ENCODE peak calls at places on chromosomes 3 and 15, in six cellular contexts. One of them, this sample, is unnamed.

GRCh38 chr3:126343675-126344074 is 13.5 kb downstream of the KLF15 start:
- DNase-seq in uterus: peak; percentile 11
- DNase-seq in effector memory CD4-positive, alpha-beta T cell: no peak
- DNase-seq in right atrium auricular region: peak; percentile 53
- DNase-seq in IMR-90: no peak
- DNase-seq in aorta: no peak
- DNase-seq in this sample: no peak

GRCh38 chr3:197750863-197751737 is 1.4 kb downstream of the FYTTD1 start:
- DNase-seq in IMR-90: peak; percentile 43
- DNase-seq in aorta: peak; percentile 87
- DNase-seq in uterus: peak; percentile 69
- DNase-seq in effector memory CD4-positive, alpha-beta T cell: no peak
- DNase-seq in right atrium auricular region: peak; percentile 74
- DNase-seq in this sample: peak; percentile 65

GRCh38 chr15:68316061-68316804 is 38.7 kb downstream of the FEM1B start:
- DNase-seq in uterus: peak; percentile 43
- DNase-seq in IMR-90: no peak
- DNase-seq in effector memory CD4-positive, alpha-beta T cell: no peak
- DNase-seq in right atrium auricular region: no peak
- DNase-seq in aorta: peak; percentile 68
- DNase-seq in this sample: no peak

GRCh38 chr3:177050466-177051237 is 146.6 kb downstream of the TBL1XR1 start:
- DNase-seq in aorta: no peak
- DNase-seq in right atrium auricular region: no peak
- DNase-seq in IMR-90: peak; percentile 64
- DNase-seq in uterus: no peak
- DNase-seq in effector memory CD4-positive, alpha-beta T cell: no peak
- DNase-seq in this sample: no peak

GRCh38 chr15:42800731-42801474 is 64.0 kb upstream of the CDAN1 start:
- DNase-seq in IMR-90: no peak
- DNase-seq in aorta: no peak
- DNase-seq in effector memory CD4-positive, alpha-beta T cell: no peak
- DNase-seq in right atrium auricular region: no peak
- DNase-seq in uterus: no peak
- DNase-seq in this sample: no peak

GRCh38 chr3:67489816-67490215 is 164.6 kb downstream of the SUCLG2 start:
- DNase-seq in right atrium auricular region: no peak
- DNase-seq in uterus: no peak
- DNase-seq in aorta: no peak
- DNase-seq in effector memory CD4-positive, alpha-beta T cell: no peak
- DNase-seq in IMR-90: peak; percentile 48
- DNase-seq in this sample: no peak

GRCh38 chr15:41557673-41558399 is 1.2 kb upstream of the TYRO3 start:
- DNase-seq in IMR-90: peak; percentile 67
- DNase-seq in uterus: peak; percentile 60
- DNase-seq in aorta: peak; percentile 81
- DNase-seq in effector memory CD4-positive, alpha-beta T cell: peak; percentile 65
- DNase-seq in right atrium auricular region: no peak
- DNase-seq in this sample: peak; percentile 75

GRCh38 chr3:32817561-32818430 is at the start of gene TRIM71:
- DNase-seq in aorta: peak; percentile 69
- DNase-seq in effector memory CD4-positive, alpha-beta T cell: no peak
- DNase-seq in right atrium auricular region: no peak
- DNase-seq in uterus: no peak
- DNase-seq in IMR-90: no peak
- DNase-seq in this sample: no peak

GRCh38 chr15:62211348-62211747 is 46.3 kb upstream of the C2CD4B start:
- DNase-seq in IMR-90: no peak
- DNase-seq in right atrium auricular region: no peak
- DNase-seq in effector memory CD4-positive, alpha-beta T cell: no peak
- DNase-seq in aorta: no peak
- DNase-seq in uterus: no peak
- DNase-seq in this sample: no peak

GRCh38 chr3:59766165-59766872 is 716.5 kb upstream of the CFAP20DC start:
- DNase-seq in uterus: peak; percentile 61
- DNase-seq in effector memory CD4-positive, alpha-beta T cell: no peak
- DNase-seq in right atrium auricular region: no peak
- DNase-seq in IMR-90: peak; percentile 93
- DNase-seq in aorta: no peak
- DNase-seq in this sample: no peak

GRCh38 chr15:37019479-37020433 is 80.6 kb downstream of the MEIS2 start:
- DNase-seq in aorta: no peak
- DNase-seq in uterus: no peak
- DNase-seq in effector memory CD4-positive, alpha-beta T cell: no peak
- DNase-seq in right atrium auricular region: no peak
- DNase-seq in IMR-90: peak; percentile 79
- DNase-seq in this sample: no peak

GRCh38 chr3:54599741-54600140 is 328.1 kb downstream of the LRTM1 start:
- DNase-seq in right atrium auricular region: no peak
- DNase-seq in effector memory CD4-positive, alpha-beta T cell: no peak
- DNase-seq in uterus: no peak
- DNase-seq in aorta: no peak
- DNase-seq in IMR-90: no peak
- DNase-seq in this sample: no peak

GRCh38 chr3:134446800-134447199 is 39.0 kb downstream of the ANAPC13 start:
- DNase-seq in effector memory CD4-positive, alpha-beta T cell: no peak
- DNase-seq in right atrium auricular region: no peak
- DNase-seq in IMR-90: peak; percentile 68
- DNase-seq in aorta: no peak
- DNase-seq in uterus: no peak
- DNase-seq in this sample: no peak

GRCh38 chr3:184562146-184562861 is 719 bp downstream of the EPHB3 start:
- DNase-seq in right atrium auricular region: no peak
- DNase-seq in effector memory CD4-positive, alpha-beta T cell: no peak
- DNase-seq in aorta: no peak
- DNase-seq in IMR-90: no peak
- DNase-seq in uterus: no peak
- DNase-seq in this sample: no peak
- H3K27ac ChIP-seq in right atrium auricular region: peak overlapping the region; percentile 29
- H3K27ac ChIP-seq in effector memory CD4-positive, alpha-beta T cell: no peak overlapping the region
- H3K27ac ChIP-seq in aorta: no peak overlapping the region
- H3K27ac ChIP-seq in IMR-90: no peak overlapping the region
- H3K27ac ChIP-seq in uterus: peak overlapping the region; percentile 82
- H3K27ac ChIP-seq in this sample: no peak overlapping the region

GRCh38 chr3:195080571-195081141 is 190.3 kb downstream of the XXYLT1 start:
- DNase-seq in uterus: no peak
- DNase-seq in aorta: peak; percentile 73
- DNase-seq in IMR-90: no peak
- DNase-seq in right atrium auricular region: no peak
- DNase-seq in effector memory CD4-positive, alpha-beta T cell: no peak
- DNase-seq in this sample: no peak
- H3K27ac ChIP-seq in uterus: no peak overlapping the region
- H3K27ac ChIP-seq in aorta: no peak overlapping the region
- H3K27ac ChIP-seq in IMR-90: no peak overlapping the region
- H3K27ac ChIP-seq in right atrium auricular region: peak overlapping the region; percentile 63
- H3K27ac ChIP-seq in effector memory CD4-positive, alpha-beta T cell: no peak overlapping the region
- H3K27ac ChIP-seq in this sample: no peak overlapping the region

GRCh38 chr3:121976727-121977126 is 45.3 kb downstream of the ILDR1 start:
- DNase-seq in aorta: no peak
- DNase-seq in right atrium auricular region: no peak
- DNase-seq in uterus: no peak
- DNase-seq in effector memory CD4-positive, alpha-beta T cell: no peak
- DNase-seq in IMR-90: no peak
- DNase-seq in this sample: no peak
- H3K27ac ChIP-seq in aorta: no peak overlapping the region
- H3K27ac ChIP-seq in right atrium auricular region: no peak overlapping the region
- H3K27ac ChIP-seq in uterus: no peak overlapping the region
- H3K27ac ChIP-seq in effector memory CD4-positive, alpha-beta T cell: no peak overlapping the region
- H3K27ac ChIP-seq in IMR-90: no peak overlapping the region
- H3K27ac ChIP-seq in this sample: no peak overlapping the region

DNA sequence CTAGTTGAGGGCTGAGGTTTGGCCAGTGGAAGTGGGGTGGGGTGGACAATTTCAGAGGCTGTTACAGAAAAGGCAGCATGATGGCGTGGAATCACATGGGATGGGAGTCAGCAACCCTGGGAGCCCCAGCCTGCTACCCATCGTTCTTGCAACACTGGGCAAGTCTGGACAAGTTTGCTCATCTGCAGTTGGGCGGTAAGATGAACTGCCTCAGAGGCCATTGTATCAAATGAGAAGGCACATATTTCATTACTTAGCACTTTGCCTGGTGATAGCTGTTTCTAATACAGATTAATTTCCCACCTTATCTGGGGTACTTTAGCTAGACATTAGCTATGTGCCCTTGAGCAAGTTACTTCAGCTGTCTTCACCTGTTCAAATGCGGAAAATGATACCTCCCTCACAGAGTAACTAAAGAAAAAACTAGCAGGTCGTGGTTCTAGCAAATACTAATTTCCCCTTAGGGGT is 248.9 kb downstream of the THSD4 start:
- DNase-seq in aorta: no peak
- DNase-seq in IMR-90: no peak
- DNase-seq in uterus: no peak
- DNase-seq in effector memory CD4-positive, alpha-beta T cell: no peak
- DNase-seq in right atrium auricular region: no peak
- DNase-seq in this sample: no peak
- H3K27ac ChIP-seq in aorta: no peak overlapping the region
- H3K27ac ChIP-seq in IMR-90: no peak overlapping the region
- H3K27ac ChIP-seq in uterus: no peak overlapping the region
- H3K27ac ChIP-seq in effector memory CD4-positive, alpha-beta T cell: no peak overlapping the region
- H3K27ac ChIP-seq in right atrium auricular region: no peak overlapping the region
- H3K27ac ChIP-seq in this sample: no peak overlapping the region